ENCODE peak calls at places on chromosomes 12 and 14, in four cellular contexts. N is KBM-7; O is iPS DF 6.9; S is activated T-helper 9 cell treated with anti-CD3 and anti-CD28 coated beads, Interleukin-2, amount 50 U/mL, for 16 hours. U is an unnamed sample.

GRCh38 chr12:46212108-46212982 is 56.5 kb downstream of the SLC38A1 start:
- DNase-seq in N (no peak), O (no peak), S (no peak), U (no peak)

GRCh38 chr12:44858456-44858855 is 17.7 kb downstream of the NELL2 start:
- DNase-seq in N (no peak), O (no peak), S (no peak), U (no peak)

GRCh38 chr12:75414671-75415070 is 23.8 kb downstream of the GLIPR1L2 start:
- DNase-seq in N (no peak), O (no peak), S (no peak), U (no peak)

GRCh38 chr14:50920482-50921225 is 23.6 kb downstream of the PYGL start:
- DNase-seq in N (no peak), O (no peak), S (no peak), U (peak)

GRCh38 chr14:55749201-55749812 is 169.3 kb downstream of the KTN1 start:
- DNase-seq in N (no peak), O (no peak), S (no peak), U (no peak)

GRCh38 chr12:106140223-106140986 is 1.7 kb upstream of the NUAK1 start:
- DNase-seq in N (no peak), O (no peak), S (no peak), U (no peak)

GRCh38 chr12:43282106-43282505 is 269.9 kb downstream of the ADAMTS20 start:
- DNase-seq in N (no peak), O (no peak), S (no peak), U (peak)

GRCh38 chr12:11729008-11729407 is 79.5 kb downstream of the ETV6 start:
- DNase-seq in N (no peak), O (no peak), S (no peak), U (no peak)

GRCh38 chr12:108700833-108701450 is 30.4 kb downstream of the CORO1C start:
- DNase-seq in N (no peak), O (no peak), S (no peak), U (no peak)

GRCh38 chr12:14920475-14921126 is 17.7 kb downstream of the ERP27 start:
- DNase-seq in N (peak), O (no peak), S (no peak), U (no peak)

GRCh38 chr12:105986779-105987686 is 151.7 kb downstream of the NUAK1 start:
- DNase-seq in N (no peak), O (no peak), S (no peak), U (peak)

GRCh38 chr12:20339060-20339459 is 29.3 kb upstream of the PDE3A start:
- DNase-seq in N (no peak), O (no peak), S (no peak), U (no peak)